ENCODE peak calls at places on chromosome 12, in eight cellular contexts. K is endothelial cell, S is Caco-2, J is NCI-H1105 treated with DMSO at 0.1 percent for 48 hours, E is Karpas-422, N is foreskin fibroblast, P is glutamatergic neuron, F is AG20443. D is an unnamed sample.

GRCh38 chr12:67365131-67365530 is 96.0 kb downstream of the CAND1 start:
- DNase-seq in K (no peak), E (no peak), N (no peak), F (no peak), P (no peak), S (no peak), J (no peak), D (no peak)

GRCh38 chr12:64476844-64477243 is 24.9 kb downstream of the TBK1 start:
- DNase-seq in K (no peak), P (no peak), E (no peak), J (no peak), F (no peak), N (no peak), S (no peak), D (no peak)

GRCh38 chr12:123696641-123697040 is 15.5 kb upstream of the ATP6V0A2 start:
- DNase-seq in S (no peak), E (no peak), K (no peak), N (no peak), F (no peak), P (no peak), J (peak; percentile 86), D (no peak)

GRCh38 chr12:114855678-114856077 is 171.7 kb upstream of the TBX3 start:
- DNase-seq in E (no peak), F (no peak), K (no peak), N (no peak), J (no peak), P (no peak), S (no peak), D (no peak)

GRCh38 chr12:88298761-88299242 is 156.7 kb downstream of the TMTC3 start:
- DNase-seq in E (no peak), K (no peak), S (no peak), N (peak; percentile 68), J (no peak), P (no peak), F (peak; percentile 15), D (no peak)

GRCh38 chr12:106769078-106769477 is 5.4 kb upstream of the RIC8B start:
- DNase-seq in P (no peak), S (peak; percentile 9), J (no peak), F (peak; percentile 43), E (no peak), K (no peak), N (peak; percentile 15), D (no peak)

GRCh38 chr12:105504286-105504685 is 173.8 kb downstream of the C12orf75 start:
- DNase-seq in S (no peak), K (no peak), N (no peak), P (no peak), E (no peak), J (no peak), F (no peak), D (no peak)

GRCh38 chr12:126033746-126034145 is 968.5 kb downstream of the AACS start:
- DNase-seq in J (no peak), F (no peak), E (no peak), K (no peak), P (no peak), N (no peak), S (peak; percentile 10), D (no peak)

GRCh38 chr12:93982847-93983315 is 165.5 kb upstream of the PLXNC1 start:
- DNase-seq in S (no peak), N (peak; percentile 74), K (no peak), E (no peak), J (peak; percentile 64), P (no peak), F (peak; percentile 49), D (no peak)

GRCh38 chr12:93317227-93317626 is 60.5 kb upstream of the NUDT4 start:
- DNase-seq in N (no peak), F (no peak), P (no peak), J (no peak), K (no peak), S (peak; percentile 34), E (no peak), D (no peak)

GRCh38 chr12:38648813-38649212 is 256.6 kb downstream of the CPNE8 start:
- DNase-seq in N (no peak), E (no peak), K (no peak), J (no peak), P (no peak), F (no peak), S (no peak), D (no peak)

GRCh38 chr12:12612403-12612802 is 727 bp downstream of the CREBL2 start:
- DNase-seq in J (peak; percentile 41), E (peak; percentile 54), S (no peak), F (peak; percentile 58), N (peak; percentile 61), P (no peak), K (peak; percentile 29), D (peak; percentile 3)

GRCh38 chr12:42761601-42762350 is 172.2 kb upstream of the PRICKLE1 start:
- DNase-seq in F (peak; percentile 23), N (no peak), P (no peak), E (no peak), J (no peak), K (no peak), S (no peak), D (no peak)

GRCh38 chr12:66664076-66664475 is 14.8 kb downstream of the GRIP1 start:
- DNase-seq in N (no peak), S (no peak), K (no peak), E (no peak), F (no peak), P (no peak), J (no peak), D (no peak)

GRCh38 chr12:92070054-92070863 is 75.4 kb downstream of the BTG1 start:
- DNase-seq in J (no peak), K (no peak), S (peak; percentile 76), E (no peak), N (peak; percentile 28), P (no peak), F (no peak), D (no peak)

GRCh38 chr12:97556201-97556824 is 93.7 kb downstream of the RMST start:
- DNase-seq in J (peak; percentile 67), E (no peak), K (peak; percentile 46), P (peak; percentile 28), S (peak; percentile 20), F (peak; percentile 17), N (no peak), D (no peak)

GRCh38 chr12:122614839-122615238 is 87.8 kb downstream of the KNTC1 start:
- DNase-seq in P (no peak), J (no peak), K (no peak), N (peak; percentile 38), E (no peak), F (peak; percentile 18), S (no peak), D (no peak)

GRCh38 chr12:60148831-60149230 is 553.0 kb downstream of the SLC16A7 start:
- DNase-seq in K (no peak), N (peak; percentile 84), F (peak; percentile 45), J (no peak), E (no peak), S (no peak), P (no peak), D (no peak)